ENCODE peak calls at places on chromosomes 2 and 18, in eight cellular contexts. P is IMR-90, H is HCT116, F is A549, L is breast epithelium, E is heart left ventricle, B is tibial nerve, Z is body of pancreas. J is an unnamed sample.

GRCh38 chr2:9885036-9885684 is 41.9 kb downstream of the TAF1B start:
- DNase-seq in P (peak; percentile 59), H (no peak), F (no peak), L (no peak), E (no peak), B (no peak), Z (no peak), J (no peak)

GRCh38 chr2:216710531-216711282 is 15.4 kb upstream of the IGFBP5 start:
- DNase-seq in P (peak; percentile 69), H (no peak), F (no peak), L (peak; percentile 71), E (peak; percentile 75), B (peak; percentile 41), Z (no peak), J (no peak)

GRCh38 chr2:196144513-196145126 is 26.8 kb downstream of the STK17B start:
- DNase-seq in P (no peak), H (no peak), F (no peak), L (no peak), E (no peak), B (no peak), Z (no peak), J (no peak)

GRCh38 chr2:137705296-137705695 is 259.0 kb upstream of the HNMT start:
- DNase-seq in P (no peak), H (no peak), F (no peak), L (no peak), E (no peak), B (no peak), Z (no peak), J (no peak)

GRCh38 chr2:61151434-61151833 is 10.6 kb upstream of the C2orf74 start:
- DNase-seq in P (peak; percentile 32), H (no peak), F (peak; percentile 26), L (no peak), E (no peak), B (no peak), Z (no peak), J (no peak)

GRCh38 chr18:72940509-72940908 is 72.7 kb upstream of the NETO1 start:
- DNase-seq in P (no peak), H (no peak), F (no peak), L (no peak), E (no peak), B (no peak), Z (no peak), J (no peak)

GRCh38 chr2:196268022-196268421 is 96.6 kb upstream of the STK17B start:
- DNase-seq in P (peak; percentile 48), H (no peak), F (no peak), L (no peak), E (no peak), B (no peak), Z (no peak), J (no peak)

GRCh38 chr2:48248251-48248933 is 281.6 kb upstream of the STON1 start:
- DNase-seq in P (peak; percentile 94), H (peak; percentile 60), F (peak; percentile 74), L (no peak), E (no peak), B (no peak), Z (no peak), J (no peak)

GRCh38 chr2:190277234-190278112 is 42.2 kb downstream of the HIBCH start:
- DNase-seq in P (peak; percentile 51), H (peak; percentile 56), F (peak; percentile 47), L (no peak), E (no peak), B (peak; percentile 9), Z (peak; percentile 16), J (no peak)

GRCh38 chr2:204982303-204982702 is 437.0 kb downstream of the PARD3B start:
- DNase-seq in P (peak; percentile 12), H (no peak), F (peak; percentile 2), L (no peak), E (no peak), B (no peak), Z (no peak), J (no peak)

GRCh38 chr2:120864981-120865380 is 129.3 kb downstream of the GLI2 start:
- DNase-seq in P (peak; percentile 57), H (no peak), F (no peak), L (no peak), E (peak; percentile 44), B (no peak), Z (no peak), J (no peak)

GRCh38 chr2:204251977-204252376 is 293.3 kb upstream of the PARD3B start:
- DNase-seq in P (no peak), H (no peak), F (no peak), L (peak; percentile 23), E (no peak), B (no peak), Z (no peak), J (peak; percentile 9)

GRCh38 chr18:68507781-68508180 is 207.1 kb downstream of the TMX3 start:
- DNase-seq in P (peak; percentile 57), H (no peak), F (no peak), L (no peak), E (no peak), B (no peak), Z (no peak), J (no peak)

GRCh38 chr2:24625728-24626484 is 134.9 kb downstream of the NCOA1 start:
- DNase-seq in P (no peak), H (no peak), F (no peak), L (no peak), E (no peak), B (no peak), Z (no peak), J (no peak)

GRCh38 chr2:20588918-20589871 is 61.7 kb downstream of the HS1BP3 start:
- DNase-seq in P (no peak), H (no peak), F (no peak), L (no peak), E (no peak), B (no peak), Z (peak; percentile 2), J (no peak)

GRCh38 chr2:26712486-26713465 is 20.3 kb downstream of the KCNK3 start:
- DNase-seq in P (no peak), H (no peak), F (no peak), L (no peak), E (peak; percentile 28), B (no peak), Z (peak; percentile 60), J (no peak)

GRCh38 chr2:88684519-88684918 is 7.0 kb upstream of the RPIA start:
- DNase-seq in P (no peak), H (no peak), F (no peak), L (no peak), E (no peak), B (no peak), Z (no peak), J (no peak)
- H3K9me3 ChIP-seq in P (peaks cover 7% of the 10 kb centered on the region), H (peaks cover 11% of the 10 kb centered on the region), F (peaks cover 42% of the 10 kb centered on the region), L (no peaks in the 10 kb centered on the region), E (peaks cover 9% of the 10 kb centered on the region), B (peaks cover 3% of the 10 kb centered on the region), Z (no peaks in the 10 kb centered on the region), J (no peaks in the 10 kb centered on the region)

DNA sequence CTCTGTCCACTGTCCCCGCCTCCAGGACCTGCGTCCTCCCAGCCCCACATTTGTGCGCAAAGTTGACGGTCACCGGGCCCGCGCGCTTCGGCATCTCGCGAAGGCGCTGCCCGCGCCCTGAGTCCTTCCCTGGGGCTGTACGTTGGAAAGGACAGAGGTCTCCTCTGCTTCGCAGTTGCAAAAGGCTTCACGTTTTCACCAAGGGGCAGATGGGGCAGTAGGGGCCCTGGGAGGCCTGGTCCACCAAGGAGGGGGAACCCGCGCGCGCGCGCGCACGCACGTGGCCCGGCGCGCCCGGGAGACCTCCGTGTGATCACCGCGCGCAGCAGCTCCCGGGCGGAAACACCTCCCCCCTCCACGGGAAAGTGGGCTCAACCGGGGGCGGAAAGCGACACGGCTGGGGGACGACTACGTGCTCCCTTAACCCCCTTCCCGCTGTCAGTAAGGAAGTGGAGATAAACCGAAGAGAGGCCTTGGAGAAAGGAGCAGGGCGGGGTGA is 21.9 kb downstream of the TEX44 start:
- DNase-seq in P (no peak), H (no peak), F (no peak), L (no peak), E (no peak), B (no peak), Z (no peak), J (no peak)
- TF ChIP-seq POLR2A in P (no peak), H (no peak), F (no peak), L (peak; percentile 60), E (peak; percentile 28), B (peak; percentile 35), Z (no peak), J (peak; percentile 7)

GRCh38 chr18:13563390-13563805 is 163.0 kb downstream of the FAM210A start:
- DNase-seq in P (no peak), H (no peak), F (no peak), L (no peak), E (no peak), B (peak; percentile 37), Z (no peak), J (no peak)
- H3K4me1 ChIP-seq in P (no peaks in the 10 kb centered on the region), H (no peaks in the 10 kb centered on the region), F (no peaks in the 10 kb centered on the region), L (no peaks in the 10 kb centered on the region), E (peaks cover 82% of the 10 kb centered on the region), B (no peaks in the 10 kb centered on the region), Z (peaks cover 1% of the 10 kb centered on the region), J (no peaks in the 10 kb centered on the region)

GRCh38 chr2:79547568-79547967 is 34.7 kb downstream of the CTNNA2 start:
- DNase-seq in P (no peak), H (no peak), F (no peak), L (no peak), E (no peak), B (no peak), Z (no peak), J (no peak)
- H3K9me3 ChIP-seq in P (peaks cover 12% of the 10 kb centered on the region), H (peaks cover 24% of the 10 kb centered on the region), F (peaks cover 71% of the 10 kb centered on the region), L (peaks cover 61% of the 10 kb centered on the region), E (peaks cover 84% of the 10 kb centered on the region), B (peaks cover 69% of the 10 kb centered on the region), Z (no peaks in the 10 kb centered on the region), J (no peaks in the 10 kb centered on the region)

GRCh38 chr2:157182204-157182709 is 75.2 kb upstream of the GALNT5 start:
- DNase-seq in P (peak; percentile 72), H (no peak), F (no peak), L (no peak), E (no peak), B (no peak), Z (no peak), J (no peak)

GRCh38 chr2:157184161-157184910 is 73.2 kb upstream of the GALNT5 start:
- DNase-seq in P (peak; percentile 71), H (no peak), F (no peak), L (no peak), E (no peak), B (no peak), Z (no peak), J (no peak)

GRCh38 chr2:157185828-157186227 is 71.7 kb upstream of the GALNT5 start:
- DNase-seq in P (peak; percentile 74), H (no peak), F (no peak), L (no peak), E (no peak), B (no peak), Z (no peak), J (no peak)

GRCh38 chr2:157181234-157181633 is 76.3 kb upstream of the GALNT5 start:
- DNase-seq in P (peak; percentile 42), H (no peak), F (no peak), L (no peak), E (no peak), B (no peak), Z (no peak), J (no peak)

DNA sequence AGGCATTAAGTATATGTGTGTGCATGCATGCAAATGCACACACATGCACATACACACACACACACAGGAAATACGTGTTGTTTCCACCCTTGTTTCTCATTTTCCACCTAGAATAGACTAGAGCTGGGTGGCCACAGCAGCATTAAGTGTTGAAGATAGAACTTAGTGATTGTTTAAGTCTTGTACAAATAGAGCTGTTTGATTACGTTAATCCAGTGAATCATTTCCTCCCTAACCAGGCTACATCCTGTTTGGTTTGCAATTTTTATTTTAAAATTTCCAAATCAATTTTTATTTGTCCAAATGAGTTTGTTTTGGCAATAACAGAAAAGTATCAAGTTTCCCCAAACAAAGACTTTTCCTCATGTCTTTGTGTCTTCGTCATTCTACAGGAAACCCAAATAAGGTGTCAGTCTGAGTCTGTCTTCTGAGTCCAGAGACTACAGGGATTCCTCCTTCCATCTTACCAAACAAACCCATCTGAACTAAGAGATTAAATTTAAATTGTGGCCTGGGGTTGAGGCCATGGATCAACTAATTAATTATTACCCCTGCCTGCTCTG is 74.6 kb upstream of the GALNT5 start:
- DNase-seq in P (peak; percentile 97), H (no peak), F (peak; percentile 91), L (no peak), E (no peak), B (no peak), Z (no peak), J (no peak)
- TF ChIP-seq POLR2A in P (peak; percentile 69), H (no peak), F (no peak), L (no peak), E (no peak), B (no peak), Z (no peak), J (no peak)

J was measured in prostate gland.